ENCODE peak calls at places on chromosomes 12 and 14, in ten cellular contexts. W is tibial artery, P is lower leg skin, A is fibroblast of the aortic adventitia, E is BJ, B is heart left ventricle, D is body of pancreas, C is BE2C, V is testis, X is H9. Y is an unnamed sample.

GRCh38 chr14:70213721-70214282 is 25.1 kb upstream of the SLC8A3 start:
- DNase-seq in W (no peak), P (no peak), A (no peak), E (no peak), B (no peak), D (no peak), C (no peak), V (no peak), X (no peak), Y (no peak)

GRCh38 chr14:105537580-105538474 is 11.4 kb downstream of the TMEM121 start:
- DNase-seq in W (peak; percentile 68), P (no peak), A (no peak), E (no peak), B (no peak), D (peak; percentile 74), C (peak; percentile 68), V (peak; percentile 74), X (peak; percentile 52), Y (peak; percentile 78)

GRCh38 chr12:25123126-25123525 is 71.8 kb downstream of the DNAI7 start:
- DNase-seq in W (no peak), P (no peak), A (no peak), E (no peak), B (no peak), D (no peak), C (no peak), V (no peak), X (no peak), Y (no peak)

GRCh38 chr12:14950982-14951746 is 10.2 kb downstream of the ARHGDIB start:
- DNase-seq in W (no peak), P (no peak), A (no peak), E (no peak), B (no peak), D (no peak), C (no peak), V (no peak), X (peak; percentile 70), Y (no peak)

GRCh38 chr12:24864796-24865125 is 84.1 kb downstream of the BCAT1 start:
- DNase-seq in W (no peak), P (no peak), A (no peak), E (no peak), B (no peak), D (no peak), C (no peak), V (no peak), X (no peak), Y (no peak)

GRCh38 chr12:76201758-76202157 is 117.3 kb upstream of the NAP1L1 start:
- DNase-seq in W (no peak), P (no peak), A (no peak), E (no peak), B (no peak), D (no peak), C (no peak), V (no peak), X (no peak), Y (no peak)

GRCh38 chr14:99412122-99413061 is 68.3 kb downstream of the SETD3 start:
- DNase-seq in W (no peak), P (no peak), A (no peak), E (no peak), B (no peak), D (no peak), C (no peak), V (no peak), X (peak; percentile 83), Y (no peak)

GRCh38 chr12:34595749-34596733 is 573.7 kb downstream of the ALG10 start:
- DNase-seq in W (peak; percentile 21), P (no peak), A (no peak), E (no peak), B (no peak), D (peak; percentile 3), C (peak; percentile 1), V (no peak), X (no peak), Y (no peak)

GRCh38 chr12:40209886-40210285 is 14.9 kb upstream of the LRRK2 start:
- DNase-seq in W (no peak), P (no peak), A (no peak), E (no peak), B (no peak), D (no peak), C (no peak), V (no peak), X (no peak), Y (no peak)

GRCh38 chr12:40207551-40207950 is 17.2 kb upstream of the LRRK2 start:
- DNase-seq in W (no peak), P (peak; percentile 16), A (no peak), E (no peak), B (no peak), D (no peak), C (no peak), V (no peak), X (no peak), Y (no peak)

GRCh38 chr12:40211185-40211584 is 13.6 kb upstream of the LRRK2 start:
- DNase-seq in W (no peak), P (no peak), A (no peak), E (no peak), B (no peak), D (no peak), C (no peak), V (no peak), X (no peak), Y (no peak)

GRCh38 chr12:40212566-40212965 is 12.2 kb upstream of the LRRK2 start:
- DNase-seq in W (no peak), P (no peak), A (no peak), E (no peak), B (no peak), D (no peak), C (no peak), V (no peak), X (no peak), Y (no peak)

DNA sequence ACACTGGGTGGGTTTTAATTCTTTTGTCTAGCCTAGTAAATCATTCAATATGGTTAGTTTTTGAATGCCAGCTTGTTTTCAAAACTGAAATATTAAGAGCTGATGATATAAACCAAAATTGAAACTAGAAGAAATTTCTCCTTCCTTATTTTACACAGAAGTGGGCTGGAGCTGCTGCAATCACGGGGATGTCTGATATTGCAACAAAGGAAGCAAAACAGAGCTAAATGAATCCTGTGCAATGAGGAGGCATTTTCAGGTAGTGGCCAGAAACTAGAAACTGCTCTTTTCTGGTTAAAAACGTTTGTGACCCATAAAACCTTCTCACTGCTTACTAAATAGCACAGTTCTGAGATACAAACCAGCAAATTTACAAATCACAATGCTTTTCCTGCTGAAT is 16.1 kb upstream of the LRRK2 start:
- DNase-seq in W (no peak), P (peak; percentile 27), A (no peak), E (no peak), B (no peak), D (no peak), C (no peak), V (peak; percentile 38), X (no peak), Y (no peak)
- TF ChIP-seq CTCF in W (no peak), P (no peak), A (no peak), E (no peak), B (no peak), D (no peak), C (no peak), V (no peak), X (no peak), Y (no peak)

DNA sequence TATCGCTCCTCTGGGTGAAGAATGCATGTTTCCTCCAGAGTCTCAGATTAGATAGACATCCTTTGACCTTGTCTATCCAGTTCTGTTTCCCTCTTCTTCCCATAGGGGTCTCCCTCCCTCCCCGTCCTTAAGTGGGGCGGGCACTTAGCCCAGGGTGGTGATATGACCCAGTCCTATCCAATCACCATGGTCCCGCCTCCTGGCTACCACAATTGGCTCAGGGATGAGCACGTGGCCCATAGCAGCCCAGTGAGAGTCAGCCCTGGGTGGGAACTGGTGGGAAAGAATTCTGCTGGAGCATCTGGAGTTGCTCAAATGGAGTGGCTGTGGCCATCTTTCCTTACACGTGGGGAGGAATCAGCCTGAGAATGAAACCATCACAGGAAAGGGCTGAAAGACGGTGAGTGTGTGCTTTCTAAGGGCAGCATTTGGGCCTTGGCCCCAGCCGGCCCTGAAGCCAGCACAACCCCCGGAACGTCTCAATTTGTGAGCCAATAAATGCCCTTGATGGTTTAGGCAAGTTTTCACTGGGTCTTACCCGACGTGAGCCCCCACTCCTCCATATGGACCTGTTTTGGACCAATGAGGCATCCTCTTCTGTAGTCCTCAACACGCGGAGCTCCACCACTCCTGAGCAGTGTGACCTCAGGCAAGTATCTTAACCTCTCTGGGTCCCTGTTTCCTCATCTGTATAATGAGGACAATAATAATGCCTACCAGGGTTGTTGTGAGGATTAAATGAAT is 14.3 kb upstream of the MLXIP start:
- DNase-seq in W (peak; percentile 85), P (peak; percentile 70), A (peak; percentile 99), E (peak; percentile 73), B (peak; percentile 89), D (peak; percentile 100), C (peak; percentile 98), V (peak; percentile 91), X (peak; percentile 100), Y (peak; percentile 59)
- TF ChIP-seq CTCF in W (no peak), P (no peak), A (peak; percentile 70), E (peak; percentile 61), B (peak; percentile 41), D (peak; percentile 41), C (peak; percentile 85), V (no peak), X (peak; percentile 73), Y (peak; percentile 49)

DNA sequence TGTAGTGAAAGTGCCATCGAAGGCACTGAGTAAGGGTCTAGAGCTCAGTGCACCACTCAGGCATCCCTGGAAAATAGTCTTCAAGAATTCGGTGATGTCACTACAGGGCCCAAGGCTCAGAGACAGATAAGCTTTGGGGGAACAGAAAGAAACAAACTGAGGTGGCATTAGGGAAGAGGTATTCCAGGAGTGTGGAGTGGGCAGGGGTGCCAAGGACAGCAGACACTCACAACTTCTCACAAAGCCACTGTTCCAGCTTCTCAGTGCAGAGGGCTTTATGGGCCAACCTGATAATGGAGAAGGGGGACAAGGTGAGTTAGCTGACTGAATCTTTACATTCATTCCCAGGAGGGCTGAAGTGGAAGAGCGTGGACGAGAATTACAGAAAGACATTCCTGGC is 2.1 kb downstream of the LALBA start:
- DNase-seq in W (no peak), P (no peak), A (no peak), E (no peak), B (no peak), D (no peak), C (no peak), V (no peak), X (no peak), Y (no peak)
- TF ChIP-seq CTCF in W (no peak), P (no peak), A (no peak), E (no peak), B (no peak), D (no peak), C (no peak), V (no peak), X (no peak), Y (no peak)

GRCh38 chr12:108819920-108820699 is 37.3 kb downstream of the SSH1 start:
- DNase-seq in W (peak; percentile 31), P (no peak), A (no peak), E (no peak), B (no peak), D (no peak), C (no peak), V (no peak), X (no peak), Y (no peak)

GRCh38 chr12:108815875-108816594 is 41.3 kb downstream of the SSH1 start:
- DNase-seq in W (peak; percentile 63), P (no peak), A (peak; percentile 85), E (no peak), B (no peak), D (no peak), C (no peak), V (no peak), X (no peak), Y (no peak)

GRCh38 chr12:108815369-108815768 is 42.0 kb downstream of the SSH1 start:
- DNase-seq in W (peak; percentile 35), P (no peak), A (no peak), E (no peak), B (no peak), D (no peak), C (no peak), V (no peak), X (no peak), Y (no peak)

GRCh38 chr12:108816652-108817335 is 40.6 kb downstream of the SSH1 start:
- DNase-seq in W (peak; percentile 70), P (no peak), A (peak; percentile 53), E (no peak), B (no peak), D (peak; percentile 31), C (no peak), V (peak; percentile 67), X (no peak), Y (no peak)

DNA sequence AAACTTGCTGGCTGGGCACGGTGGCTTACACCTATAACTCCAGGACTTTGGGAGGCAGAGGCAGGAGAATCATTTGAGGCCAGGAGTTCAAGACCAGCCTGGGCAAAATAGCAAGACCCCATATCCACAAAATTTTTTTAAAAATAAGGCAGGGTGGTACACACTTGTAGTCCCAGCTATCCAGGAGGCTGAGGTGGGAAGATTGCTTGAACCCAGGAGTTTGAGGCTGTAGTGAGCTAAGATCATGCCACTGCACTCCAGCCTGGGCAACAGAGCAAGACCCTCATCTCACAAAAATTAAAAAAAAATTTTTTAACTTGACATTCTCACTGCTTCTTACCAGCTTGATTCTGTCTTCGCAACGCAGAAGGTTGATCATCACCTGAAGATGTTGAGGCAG is 39.5 kb downstream of the SSH1 start:
- DNase-seq in W (peak; percentile 27), P (no peak), A (no peak), E (no peak), B (no peak), D (no peak), C (no peak), V (no peak), X (no peak), Y (no peak)
- TF ChIP-seq CTCF in W (no peak), P (no peak), A (no peak), E (no peak), B (no peak), D (no peak), C (no peak), V (no peak), X (no peak), Y (no peak)